ENCODE peak calls at places on chromosome 13, in five cellular contexts. J is stomach, O is Peyer's patch, N is body of pancreas, K is heart right ventricle. R is an unnamed sample.

GRCh38 chr13:93628136-93628535 is 401.5 kb downstream of the GPC6 start:
- DNase-seq in O (no peak), J (no peak), K (no peak), N (no peak), R (no peak)

GRCh38 chr13:104114111-104114510 is 1047.9 kb upstream of the SLC10A2 start:
- DNase-seq in K (no peak), O (no peak), J (no peak), N (no peak), R (no peak)

GRCh38 chr13:50713849-50714248 is 129.6 kb downstream of the DLEU7 start:
- DNase-seq in J (no peak), N (no peak), O (no peak), K (no peak), R (no peak)

GRCh38 chr13:107901230-107901629 is 314.1 kb downstream of the LIG4 start:
- DNase-seq in K (no peak), N (no peak), J (no peak), O (no peak), R (no peak)

GRCh38 chr13:100666124-100666523 is 8.5 kb downstream of the TMTC4 start:
- DNase-seq in J (no peak), N (no peak), O (no peak), K (no peak), R (no peak)

GRCh38 chr13:98457053-98457452 is 119.9 kb downstream of the STK24 start:
- DNase-seq in K (no peak), J (no peak), N (no peak), O (no peak), R (no peak)

GRCh38 chr13:76715621-76716020 is 170.6 kb downstream of the KCTD12 start:
- DNase-seq in N (no peak), O (no peak), J (no peak), K (no peak), R (no peak)

GRCh38 chr13:74026753-74027152 is 107.5 kb downstream of the KLF12 start:
- DNase-seq in J (peak; percentile 29), O (peak; percentile 78), N (no peak), K (no peak), R (peak; percentile 69)

GRCh38 chr13:36461472-36461871 is 29.2 kb downstream of the CCNA1 start:
- DNase-seq in O (no peak), N (no peak), J (no peak), K (no peak), R (no peak)

GRCh38 chr13:44974056-44974798 is 15.0 kb downstream of the NUFIP1 start:
- DNase-seq in K (peak; percentile 68), J (peak; percentile 66), N (peak; percentile 18), O (no peak), R (no peak)

GRCh38 chr13:101283782-101284181 is 132.5 kb downstream of the NALCN start:
- DNase-seq in J (no peak), N (no peak), O (no peak), K (no peak), R (no peak)

GRCh38 chr13:75050419-75051066 is 431.4 kb downstream of the TBC1D4 start:
- DNase-seq in K (no peak), N (no peak), O (no peak), J (no peak), R (no peak)

GRCh38 chr13:60139272-60139671 is 24.5 kb downstream of the DIAPH3 start:
- DNase-seq in K (no peak), N (no peak), J (no peak), O (no peak), R (no peak)

GRCh38 chr13:26518433-26519084 is 38.9 kb upstream of the WASF3 start:
- DNase-seq in O (no peak), N (no peak), K (no peak), J (no peak), R (no peak)

GRCh38 chr13:94641432-94641941 is 39.8 kb downstream of the GPR180 start:
- DNase-seq in J (no peak), K (no peak), O (no peak), N (no peak), R (no peak)

GRCh38 chr13:97339019-97339988 is 94.7 kb upstream of the RAP2A start:
- DNase-seq in N (peak; percentile 61), O (no peak), K (peak; percentile 66), J (peak; percentile 29), R (no peak)

GRCh38 chr13:51502206-51502651 is 49.4 kb upstream of the INTS6 start:
- DNase-seq in O (no peak), K (no peak), N (no peak), J (no peak), R (no peak)

GRCh38 chr13:111929036-111929616 is 137.8 kb upstream of the SOX1 start:
- DNase-seq in N (no peak), J (peak; percentile 18), K (no peak), O (no peak), R (no peak)

GRCh38 chr13:74306496-74306895 is 172.3 kb upstream of the KLF12 start:
- DNase-seq in N (no peak), O (no peak), J (no peak), K (no peak), R (no peak)

GRCh38 chr13:76289558-76289957 is 596.6 kb downstream of the KCTD12 start:
- DNase-seq in K (no peak), O (no peak), N (no peak), J (no peak), R (no peak)

GRCh38 chr13:60519496-60519895 is 122.5 kb downstream of the TDRD3 start:
- DNase-seq in K (no peak), J (no peak), N (no peak), O (no peak), R (no peak)

GRCh38 chr13:40506592-40507446 is 159.6 kb downstream of the FOXO1 start:
- DNase-seq in O (no peak), J (no peak), K (no peak), N (no peak), R (no peak)

GRCh38 chr13:85492283-85492682 is 306.9 kb downstream of the SLITRK6 start:
- DNase-seq in K (no peak), J (no peak), O (no peak), N (no peak), R (no peak)

DNA sequence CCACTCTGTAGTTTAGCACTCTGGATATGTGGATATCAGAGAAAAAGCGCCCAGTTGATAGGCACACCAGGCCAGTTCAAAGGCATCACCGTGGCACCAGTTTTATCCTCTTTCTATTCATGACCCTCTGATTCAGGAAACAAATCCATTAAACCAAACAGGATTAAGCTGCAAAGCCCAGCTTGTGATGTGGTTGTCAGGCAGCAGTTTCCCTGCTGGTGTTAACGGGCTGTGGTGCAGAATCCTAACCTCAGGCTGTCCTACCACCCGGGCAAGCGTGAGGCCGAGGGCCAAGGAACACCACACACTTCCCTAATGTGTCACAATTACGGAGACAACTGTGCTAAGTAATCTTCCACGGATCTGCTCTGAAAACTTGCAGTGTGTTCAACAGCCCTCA is 209.1 kb downstream of the OLFM4 start:
- DNase-seq in O (no peak), N (no peak), J (no peak), K (no peak), R (no peak)
- H3K27ac ChIP-seq in O (no peak overlapping the region), N (no peak overlapping the region), J (no peak overlapping the region), K (no peak overlapping the region), R (no peak overlapping the region)

GRCh38 chr13:49512578-49512977 is 16.8 kb downstream of the PHF11 start:
- DNase-seq in J (no peak), N (no peak), O (no peak), K (no peak), R (no peak)

GRCh38 chr13:49516467-49516866 is 20.7 kb downstream of the PHF11 start:
- DNase-seq in O (no peak), J (no peak), N (no peak), K (no peak), R (no peak)

GRCh38 chr13:49521216-49521615 is 25.5 kb downstream of the PHF11 start:
- DNase-seq in K (no peak), O (no peak), J (no peak), N (no peak), R (no peak)

GRCh38 chr13:49517461-49517860 is 21.7 kb downstream of the PHF11 start:
- DNase-seq in N (no peak), J (no peak), K (no peak), O (no peak), R (no peak)
- TF ChIP-seq CTCF in N (peak; percentile 17), J (no peak), K (no peak), O (peak; percentile 3), R (peak; percentile 23)

GRCh38 chr13:52665325-52665724 is 12.7 kb downstream of the SUGT1 start:
- DNase-seq in N (no peak), O (no peak), J (no peak), K (no peak), R (no peak)

GRCh38 chr13:52664269-52664668 is 11.6 kb downstream of the SUGT1 start:
- DNase-seq in O (no peak), K (no peak), J (no peak), N (no peak), R (no peak)

DNA sequence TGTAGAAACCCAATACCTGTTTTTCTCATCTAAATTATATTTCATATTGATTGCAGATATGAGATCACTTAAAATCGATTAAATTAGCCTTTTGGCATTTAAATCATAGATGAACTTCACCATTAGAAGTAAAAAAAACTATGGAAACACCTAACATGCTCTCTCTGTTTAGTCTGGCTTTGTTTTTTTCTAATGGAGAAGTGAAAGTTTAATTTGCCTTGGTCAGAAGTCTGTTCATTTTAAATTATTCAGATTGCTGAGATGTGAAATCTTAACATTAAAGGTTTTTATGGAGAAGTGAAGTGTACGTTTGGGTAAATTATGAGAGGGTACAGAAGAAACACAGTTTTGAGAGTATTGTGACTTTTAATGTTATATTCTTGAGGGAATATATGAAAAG is 6.7 kb downstream of the SUGT1 start:
- DNase-seq in J (no peak), O (no peak), K (no peak), N (no peak), R (no peak)
- H3K9me3 ChIP-seq in J (no peaks in the 10 kb centered on the region), O (no peaks in the 10 kb centered on the region), K (no peaks in the 10 kb centered on the region), N (no peaks in the 10 kb centered on the region), R (no peaks in the 10 kb centered on the region)

DNA sequence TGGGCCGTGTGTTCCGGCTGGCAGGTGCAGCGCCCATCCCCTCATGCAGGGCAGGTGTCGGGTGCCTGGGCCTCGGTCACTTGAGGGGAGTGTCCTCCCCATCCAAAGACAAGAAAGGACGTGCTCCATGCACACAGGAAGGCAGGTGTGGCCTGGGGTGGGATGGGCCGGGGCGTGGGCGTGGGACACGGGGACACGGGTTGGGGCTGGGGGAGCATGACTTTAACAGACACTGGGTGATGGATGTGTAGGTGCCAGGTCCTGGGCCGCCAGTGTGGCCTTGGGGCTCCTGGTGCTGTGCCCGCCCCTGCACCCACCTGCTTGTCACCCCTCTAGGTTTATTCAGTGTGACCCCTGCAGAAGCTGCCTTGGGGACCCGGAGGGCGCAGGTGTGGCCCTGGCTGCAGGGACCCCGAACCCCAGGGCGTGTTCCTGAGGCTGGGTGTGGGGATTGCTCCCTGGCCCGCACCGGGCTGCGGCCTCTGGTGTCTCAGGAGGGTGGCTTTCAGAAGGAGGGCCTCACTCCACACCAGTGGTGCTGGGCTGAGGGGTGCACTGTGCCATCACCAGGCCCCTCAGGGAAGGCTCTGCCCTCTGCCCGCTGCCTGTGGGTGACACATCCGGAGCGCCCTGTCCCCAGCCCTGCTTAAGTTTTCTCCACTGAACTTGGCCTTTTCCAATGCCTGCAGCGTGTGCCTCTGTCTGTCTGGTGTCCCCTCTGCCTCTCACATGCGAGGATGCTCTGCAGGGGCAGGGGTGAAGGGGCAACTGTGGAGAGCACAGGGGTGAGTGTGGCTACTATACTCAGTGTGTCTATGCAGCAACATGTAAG is 5.2 kb downstream of the TMEM255B start:
- DNase-seq in J (no peak), K (no peak), O (no peak), N (no peak), R (no peak)
- H3K27ac ChIP-seq in J (no peak overlapping the region), K (no peak overlapping the region), O (no peak overlapping the region), N (no peak overlapping the region), R (no peak overlapping the region)

GRCh38 chr13:28953714-28954113 is 133.6 kb downstream of the MTUS2 start:
- DNase-seq in N (no peak), J (no peak), K (no peak), O (no peak), R (no peak)
- TF ChIP-seq CTCF in N (peak; percentile 3), J (no peak), K (no peak), O (no peak), R (no peak)

R was measured in CD4-positive, alpha-beta T cell.